ENCODE peak calls at places on chromosomes 7 and 10, in six cellular contexts. D is mesenchymal stem cell, B is IMR-90, F is H1, Q is H9, W is trophoblast cell. N is an unnamed sample.

GRCh38 chr10:86692023-86692514 is 23.8 kb downstream of the LDB3 start:
- DNase-seq in W (no peak), F (no peak), Q (no peak), D (no peak), B (no peak), N (no peak)

GRCh38 chr7:46360811-46361210 is 439.7 kb upstream of the IGFBP3 start:
- DNase-seq in W (peak; percentile 12), B (no peak), Q (no peak), F (no peak), D (no peak), N (no peak)

GRCh38 chr7:97973206-97973658 is 16.8 kb downstream of the OCM2 start:
- DNase-seq in B (no peak), Q (peak; percentile 93), F (peak; percentile 57), W (peak; percentile 16), D (peak; percentile 11), N (no peak)

GRCh38 chr7:332020-332517 is 42.1 kb downstream of the FOXL3 start:
- DNase-seq in D (no peak), F (no peak), Q (no peak), B (no peak), W (no peak), N (no peak)

GRCh38 chr7:137838706-137839315 is 8.0 kb downstream of the DGKI start:
- DNase-seq in B (no peak), F (no peak), Q (no peak), D (no peak), W (no peak), N (no peak)

GRCh38 chr7:43952028-43952427 is 25.8 kb downstream of the UBE2D4 start:
- DNase-seq in Q (no peak), W (no peak), D (no peak), B (no peak), F (no peak), N (no peak)

GRCh38 chr10:804191-804781 is 114.8 kb upstream of the DIP2C start:
- DNase-seq in F (no peak), B (peak; percentile 13), W (no peak), D (no peak), Q (peak; percentile 28), N (no peak)

GRCh38 chr10:103439776-103440175 is 12.4 kb downstream of the CALHM2 start:
- DNase-seq in W (no peak), Q (no peak), B (no peak), D (no peak), F (no peak), N (no peak)

GRCh38 chr7:38147005-38147404 is 31.0 kb upstream of the STARD3NL start:
- DNase-seq in Q (no peak), W (peak; percentile 7), B (no peak), D (peak; percentile 15), F (no peak), N (no peak)

GRCh38 chr10:59176241-59177030 is at the start of gene PHYHIPL:
- DNase-seq in D (no peak), B (no peak), F (peak; percentile 79), Q (peak; percentile 58), W (peak; percentile 64), N (peak; percentile 63)

GRCh38 chr10:86520871-86521619 is 547 bp downstream of the WAPL start:
- DNase-seq in B (peak; percentile 42), F (peak; percentile 61), D (peak; percentile 81), W (peak; percentile 52), Q (no peak), N (no peak)

GRCh38 chr10:74213571-74214162 is 62.6 kb downstream of the ADK start:
- DNase-seq in B (peak; percentile 51), D (peak; percentile 58), F (no peak), Q (no peak), W (peak; percentile 36), N (no peak)

GRCh38 chr7:39355664-39356063 is 210.5 kb upstream of the YAE1 start:
- DNase-seq in Q (no peak), F (no peak), W (no peak), D (peak; percentile 5), B (no peak), N (no peak)
- H2BK120ac ChIP-seq in Q (no peak overlapping the region), F (no peak overlapping the region), W (no peak overlapping the region), D (no peak overlapping the region), B (no peak overlapping the region), N (no peak overlapping the region)

GRCh38 chr10:92830478-92831389 is 17.6 kb upstream of the EXOC6 start:
- DNase-seq in W (no peak), D (no peak), Q (no peak), B (no peak), F (peak; percentile 20), N (no peak)

GRCh38 chr10:92834331-92834730 is 14.0 kb upstream of the EXOC6 start:
- DNase-seq in Q (no peak), F (no peak), B (peak; percentile 41), D (no peak), W (no peak), N (no peak)

GRCh38 chr10:92834981-92835380 is 13.3 kb upstream of the EXOC6 start:
- DNase-seq in F (no peak), W (no peak), Q (no peak), D (no peak), B (peak; percentile 73), N (no peak)

GRCh38 chr10:92832998-92833642 is 15.2 kb upstream of the EXOC6 start:
- DNase-seq in B (no peak), W (peak; percentile 23), F (peak; percentile 13), Q (no peak), D (no peak), N (no peak)

DNA sequence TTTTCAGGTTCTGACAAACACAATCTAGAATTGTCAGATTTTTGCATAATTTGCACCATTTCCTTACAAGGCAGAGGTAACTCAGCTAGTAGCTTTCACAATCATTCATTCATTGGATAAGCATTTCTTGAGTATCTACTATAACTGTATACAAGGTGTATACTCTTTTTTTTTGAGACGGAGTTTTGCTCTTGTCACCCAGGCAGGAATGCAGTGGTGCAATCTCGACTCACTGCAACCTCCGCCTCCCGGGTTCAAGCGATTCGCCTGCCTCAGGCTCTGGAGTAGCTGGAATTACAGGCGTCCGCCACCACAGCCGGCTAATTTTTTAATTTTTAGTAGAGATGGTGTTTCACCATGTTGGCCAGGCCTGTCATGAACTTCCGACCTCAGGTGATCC is 16.2 kb upstream of the EXOC6 start:
- DNase-seq in B (no peak), W (peak; percentile 75), F (no peak), D (no peak), Q (no peak), N (no peak)
- H3K9ac ChIP-seq in B (no peak overlapping the region), W (no peak overlapping the region), F (no peak overlapping the region), D (no peak overlapping the region), Q (no peak overlapping the region), N (no peak overlapping the region)

DNA sequence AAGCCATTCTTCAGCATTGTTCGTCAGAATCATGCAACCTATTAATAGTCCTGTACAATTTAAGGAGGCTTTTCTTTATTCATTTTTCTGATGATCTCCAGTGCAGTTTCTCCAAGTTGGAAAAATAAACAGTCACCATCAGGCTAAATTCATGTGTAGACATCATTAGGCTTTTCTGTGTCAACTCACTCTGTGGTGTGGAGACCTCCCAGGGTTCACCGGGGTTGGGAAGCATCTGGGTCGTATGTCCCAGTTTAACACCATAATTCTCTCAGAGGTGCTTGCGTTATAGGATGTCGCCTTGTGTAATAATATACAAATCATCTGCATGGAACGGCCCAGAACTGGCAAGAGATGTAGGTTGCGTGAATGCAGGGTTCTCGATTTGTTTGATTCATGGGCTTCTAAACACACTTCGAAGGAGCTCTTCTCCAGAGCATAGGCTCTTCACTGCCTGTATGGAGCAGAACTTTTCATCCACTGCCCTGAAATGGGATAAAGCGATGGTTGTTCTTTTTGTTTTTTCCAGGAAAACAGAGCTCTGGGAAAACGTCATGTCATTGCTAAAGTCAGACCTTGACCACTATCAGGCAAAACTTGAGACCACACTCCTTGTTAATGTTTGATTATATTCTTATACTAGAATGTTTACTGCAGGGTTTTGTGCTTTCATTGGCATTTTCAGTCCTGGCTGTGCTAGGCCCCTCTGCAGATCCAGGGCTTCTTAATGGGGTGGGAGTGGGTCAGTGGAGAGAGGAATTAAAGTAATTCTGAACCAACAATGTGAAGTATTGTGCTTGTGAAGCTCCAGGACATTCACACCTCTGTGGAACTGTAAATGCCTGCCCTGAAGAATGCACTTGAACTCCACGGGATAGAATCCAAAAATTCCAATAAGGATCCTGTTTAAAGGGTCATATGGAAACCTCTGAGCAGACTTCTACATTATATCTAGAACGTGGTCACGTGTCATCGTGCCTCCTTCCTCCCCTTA is 172.8 kb downstream of the TRIL start:
- DNase-seq in B (no peak), F (no peak), Q (no peak), D (no peak), W (no peak), N (no peak)
- H2AFZ ChIP-seq in B (no peak overlapping the region), F (no peak overlapping the region), Q (no peak overlapping the region), D (no peak overlapping the region), W (no peak overlapping the region), N (no peak overlapping the region)

GRCh38 chr10:24723788-24724380 is at the start of gene ARHGAP21:
- DNase-seq in B (peak; percentile 68), Q (peak; percentile 61), D (peak; percentile 84), F (peak; percentile 78), W (peak; percentile 81), N (peak; percentile 55)

GRCh38 chr10:24721254-24722106 is 2.2 kb downstream of the ARHGAP21 start:
- DNase-seq in F (peak; percentile 59), Q (peak; percentile 43), B (peak; percentile 12), W (peak; percentile 44), D (peak; percentile 52), N (no peak)

GRCh38 chr10:24722131-24722675 is 1.5 kb downstream of the ARHGAP21 start:
- DNase-seq in W (peak; percentile 48), D (no peak), F (no peak), Q (no peak), B (peak; percentile 18), N (no peak)

GRCh38 chr10:24723386-24723787 is 300 bp downstream of the ARHGAP21 start:
- DNase-seq in F (no peak), D (peak; percentile 63), Q (no peak), B (peak; percentile 36), W (peak; percentile 59), N (peak; percentile 64)

DNA sequence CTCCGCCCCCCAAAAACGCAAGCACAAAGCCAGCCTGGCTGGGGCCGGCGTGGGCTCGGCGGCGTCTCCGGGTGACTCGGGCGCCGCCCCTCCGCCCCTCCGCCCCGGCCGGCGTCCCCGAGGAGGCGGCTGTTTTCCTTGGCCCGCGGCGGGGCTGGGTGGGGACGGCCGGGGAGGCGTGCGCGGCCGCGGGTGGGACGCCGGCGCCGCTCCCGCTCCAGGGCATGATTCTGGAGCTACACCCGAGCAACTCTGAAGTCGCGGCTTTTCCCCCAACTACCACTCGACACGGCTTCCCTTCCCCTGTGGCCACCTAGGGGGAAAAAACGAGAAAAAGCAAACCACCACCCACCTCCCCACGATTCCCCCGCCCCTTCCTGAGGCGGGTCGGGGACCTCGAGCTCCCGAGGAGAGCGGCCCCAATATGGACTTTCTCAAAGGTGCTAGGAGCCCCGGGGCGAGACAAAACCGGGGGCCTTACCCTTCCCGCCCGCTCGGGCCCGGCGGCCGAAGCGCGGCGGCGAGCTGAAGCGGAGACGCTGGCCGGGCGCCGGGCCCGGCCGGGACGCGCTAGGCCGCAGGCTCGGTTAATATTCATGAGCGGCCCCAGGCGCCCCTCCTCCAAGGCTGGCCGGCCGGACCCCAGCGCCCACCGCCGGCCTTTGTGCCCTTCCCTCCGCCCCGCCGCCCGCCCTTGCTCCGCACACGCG is 856 bp downstream of the ARHGAP21 start:
- DNase-seq in F (peak; percentile 72), B (peak; percentile 40), D (peak; percentile 71), Q (peak; percentile 48), W (peak; percentile 54), N (peak; percentile 60)
- H2BK120ac ChIP-seq in F (no peak overlapping the region), B (peak overlapping the region; percentile 85), D (peak overlapping the region; percentile 92), Q (no peak overlapping the region), W (peak overlapping the region; percentile 94), N (no peak overlapping the region)

DNA sequence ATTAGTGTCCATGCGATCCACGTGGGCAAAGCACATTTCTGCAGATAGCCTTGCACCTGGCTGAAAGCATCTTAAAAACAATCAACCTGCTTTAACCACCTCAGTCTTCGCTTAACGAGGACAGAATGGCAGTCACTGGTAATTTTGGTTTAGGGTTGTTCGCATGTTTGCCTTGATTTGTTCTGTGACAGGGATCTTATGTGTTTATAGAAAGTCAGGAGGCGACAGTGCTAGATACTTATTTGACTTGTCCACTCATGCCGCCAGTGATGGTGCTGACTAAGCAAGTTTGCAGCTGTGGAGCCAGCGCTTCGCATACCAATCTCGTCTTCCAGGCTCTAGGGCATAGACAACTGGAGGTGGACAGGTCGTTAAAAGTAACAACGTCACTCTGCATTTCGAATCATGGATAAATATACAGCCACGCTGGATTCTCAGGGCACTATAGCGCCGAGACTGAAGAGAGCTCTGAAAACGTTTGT is 1.2 kb upstream of the TMEM243 start:
- DNase-seq in W (peak; percentile 59), Q (no peak), B (no peak), D (peak; percentile 28), F (no peak), N (no peak)
- H3K9ac ChIP-seq in W (no peak overlapping the region), Q (peak overlapping the region; percentile 25), B (no peak overlapping the region), D (peak overlapping the region; percentile 92), F (no peak overlapping the region), N (no peak overlapping the region)

N was measured in neuronal stem cell.